ENCODE peak calls at places on chromosome 11, in eight cellular contexts. One of them, this sample, is unnamed.

GRCh38 chr11:44032304-44033085 is 15.3 kb upstream of the ACCSL start:
- DNase-seq in A549: no peak
- DNase-seq in H4: no peak
- DNase-seq in AG09309: peak; percentile 55
- DNase-seq in activated CD4-positive, alpha-beta T cell treated with anti-CD3 and anti-CD28 coated beads, Interleukin-2, amount 50 U/mL, for 1 hour: no peak
- DNase-seq in neural progenitor cell: no peak
- DNase-seq in T follicular helper cell: no peak
- DNase-seq in ureter: peak; percentile 34
- DNase-seq in this sample: no peak

GRCh38 chr11:93967944-93968343 is 53.2 kb upstream of the HEPHL1 start:
- DNase-seq in A549: no peak
- DNase-seq in H4: no peak
- DNase-seq in AG09309: no peak
- DNase-seq in activated CD4-positive, alpha-beta T cell treated with anti-CD3 and anti-CD28 coated beads, Interleukin-2, amount 50 U/mL, for 1 hour: no peak
- DNase-seq in neural progenitor cell: no peak
- DNase-seq in T follicular helper cell: no peak
- DNase-seq in ureter: no peak
- DNase-seq in this sample: no peak

GRCh38 chr11:46246514-46246913 is 30.9 kb upstream of the CREB3L1 start:
- DNase-seq in A549: no peak
- DNase-seq in H4: no peak
- DNase-seq in AG09309: peak; percentile 37
- DNase-seq in activated CD4-positive, alpha-beta T cell treated with anti-CD3 and anti-CD28 coated beads, Interleukin-2, amount 50 U/mL, for 1 hour: no peak
- DNase-seq in neural progenitor cell: no peak
- DNase-seq in T follicular helper cell: no peak
- DNase-seq in ureter: no peak
- DNase-seq in this sample: no peak

GRCh38 chr11:66322732-66323427 is 6.0 kb upstream of the CD248 start:
- DNase-seq in A549: no peak
- DNase-seq in H4: no peak
- DNase-seq in AG09309: no peak
- DNase-seq in activated CD4-positive, alpha-beta T cell treated with anti-CD3 and anti-CD28 coated beads, Interleukin-2, amount 50 U/mL, for 1 hour: no peak
- DNase-seq in neural progenitor cell: no peak
- DNase-seq in T follicular helper cell: no peak
- DNase-seq in ureter: no peak
- DNase-seq in this sample: no peak

GRCh38 chr11:35141034-35141433 is 2.1 kb downstream of the CD44 start:
- DNase-seq in A549: no peak
- DNase-seq in H4: no peak
- DNase-seq in AG09309: no peak
- DNase-seq in activated CD4-positive, alpha-beta T cell treated with anti-CD3 and anti-CD28 coated beads, Interleukin-2, amount 50 U/mL, for 1 hour: no peak
- DNase-seq in neural progenitor cell: no peak
- DNase-seq in T follicular helper cell: no peak
- DNase-seq in ureter: no peak
- DNase-seq in this sample: no peak

GRCh38 chr11:86800076-86800955 is at the start of gene PRSS23:
- DNase-seq in A549: peak; percentile 79
- DNase-seq in H4: peak; percentile 31
- DNase-seq in AG09309: no peak
- DNase-seq in activated CD4-positive, alpha-beta T cell treated with anti-CD3 and anti-CD28 coated beads, Interleukin-2, amount 50 U/mL, for 1 hour: no peak
- DNase-seq in neural progenitor cell: peak; percentile 92
- DNase-seq in T follicular helper cell: no peak
- DNase-seq in ureter: no peak
- DNase-seq in this sample: peak; percentile 74

GRCh38 chr11:73991471-73992006 is 8.9 kb upstream of the UCP2 start:
- DNase-seq in A549: no peak
- DNase-seq in H4: no peak
- DNase-seq in AG09309: no peak
- DNase-seq in activated CD4-positive, alpha-beta T cell treated with anti-CD3 and anti-CD28 coated beads, Interleukin-2, amount 50 U/mL, for 1 hour: no peak
- DNase-seq in neural progenitor cell: no peak
- DNase-seq in T follicular helper cell: no peak
- DNase-seq in ureter: no peak
- DNase-seq in this sample: no peak

GRCh38 chr11:76524919-76525318 is 80.1 kb downstream of the EMSY start:
- DNase-seq in A549: peak; percentile 16
- DNase-seq in H4: peak; percentile 8
- DNase-seq in AG09309: peak; percentile 61
- DNase-seq in activated CD4-positive, alpha-beta T cell treated with anti-CD3 and anti-CD28 coated beads, Interleukin-2, amount 50 U/mL, for 1 hour: no peak
- DNase-seq in neural progenitor cell: no peak
- DNase-seq in T follicular helper cell: no peak
- DNase-seq in ureter: peak; percentile 59
- DNase-seq in this sample: peak; percentile 64

GRCh38 chr11:95720219-95720618 is 69.4 kb downstream of the FAM76B start:
- DNase-seq in A549: no peak
- DNase-seq in H4: no peak
- DNase-seq in AG09309: no peak
- DNase-seq in activated CD4-positive, alpha-beta T cell treated with anti-CD3 and anti-CD28 coated beads, Interleukin-2, amount 50 U/mL, for 1 hour: no peak
- DNase-seq in neural progenitor cell: no peak
- DNase-seq in T follicular helper cell: no peak
- DNase-seq in ureter: no peak
- DNase-seq in this sample: no peak

GRCh38 chr11:1262172-1263006 is 39.5 kb downstream of the MUC5B start:
- DNase-seq in A549: peak; percentile 94
- DNase-seq in H4: peak; percentile 84
- DNase-seq in AG09309: peak; percentile 56
- DNase-seq in activated CD4-positive, alpha-beta T cell treated with anti-CD3 and anti-CD28 coated beads, Interleukin-2, amount 50 U/mL, for 1 hour: peak; percentile 87
- DNase-seq in neural progenitor cell: peak; percentile 91
- DNase-seq in T follicular helper cell: peak; percentile 75
- DNase-seq in ureter: peak; percentile 97
- DNase-seq in this sample: peak; percentile 93

GRCh38 chr11:8694137-8694536 is 11.5 kb downstream of the RPL27A start:
- DNase-seq in A549: no peak
- DNase-seq in H4: no peak
- DNase-seq in AG09309: no peak
- DNase-seq in activated CD4-positive, alpha-beta T cell treated with anti-CD3 and anti-CD28 coated beads, Interleukin-2, amount 50 U/mL, for 1 hour: no peak
- DNase-seq in neural progenitor cell: no peak
- DNase-seq in T follicular helper cell: no peak
- DNase-seq in ureter: no peak
- DNase-seq in this sample: no peak

GRCh38 chr11:59765068-59765770 is 10.0 kb downstream of the STX3 start:
- DNase-seq in A549: no peak
- DNase-seq in H4: no peak
- DNase-seq in AG09309: no peak
- DNase-seq in activated CD4-positive, alpha-beta T cell treated with anti-CD3 and anti-CD28 coated beads, Interleukin-2, amount 50 U/mL, for 1 hour: no peak
- DNase-seq in neural progenitor cell: no peak
- DNase-seq in T follicular helper cell: no peak
- DNase-seq in ureter: no peak
- DNase-seq in this sample: no peak

GRCh38 chr11:40293655-40294342 is 1165.7 kb downstream of the LRRC4C start:
- DNase-seq in A549: peak; percentile 82
- DNase-seq in H4: peak; percentile 98
- DNase-seq in AG09309: peak; percentile 42
- DNase-seq in activated CD4-positive, alpha-beta T cell treated with anti-CD3 and anti-CD28 coated beads, Interleukin-2, amount 50 U/mL, for 1 hour: peak; percentile 2
- DNase-seq in neural progenitor cell: peak; percentile 90
- DNase-seq in T follicular helper cell: no peak
- DNase-seq in ureter: peak; percentile 65
- DNase-seq in this sample: peak; percentile 59

GRCh38 chr11:392102-392777 is 1.8 kb upstream of the PKP3 start:
- DNase-seq in A549: no peak
- DNase-seq in H4: no peak
- DNase-seq in AG09309: no peak
- DNase-seq in activated CD4-positive, alpha-beta T cell treated with anti-CD3 and anti-CD28 coated beads, Interleukin-2, amount 50 U/mL, for 1 hour: no peak
- DNase-seq in neural progenitor cell: no peak
- DNase-seq in T follicular helper cell: no peak
- DNase-seq in ureter: no peak
- DNase-seq in this sample: no peak

GRCh38 chr11:104610597-104610996 is 287.7 kb downstream of the CASP12 start:
- DNase-seq in A549: no peak
- DNase-seq in H4: no peak
- DNase-seq in AG09309: no peak
- DNase-seq in activated CD4-positive, alpha-beta T cell treated with anti-CD3 and anti-CD28 coated beads, Interleukin-2, amount 50 U/mL, for 1 hour: no peak
- DNase-seq in neural progenitor cell: no peak
- DNase-seq in T follicular helper cell: no peak
- DNase-seq in ureter: no peak
- DNase-seq in this sample: no peak

GRCh38 chr11:63683133-63683991 is 2.1 kb downstream of the RTN3 start:
- DNase-seq in A549: no peak
- DNase-seq in H4: no peak
- DNase-seq in AG09309: no peak
- DNase-seq in activated CD4-positive, alpha-beta T cell treated with anti-CD3 and anti-CD28 coated beads, Interleukin-2, amount 50 U/mL, for 1 hour: no peak
- DNase-seq in neural progenitor cell: no peak
- DNase-seq in T follicular helper cell: no peak
- DNase-seq in ureter: no peak
- DNase-seq in this sample: no peak

GRCh38 chr11:128666397-128666796 is 27.5 kb upstream of the FLI1 start:
- DNase-seq in A549: no peak
- DNase-seq in H4: no peak
- DNase-seq in AG09309: no peak
- DNase-seq in activated CD4-positive, alpha-beta T cell treated with anti-CD3 and anti-CD28 coated beads, Interleukin-2, amount 50 U/mL, for 1 hour: no peak
- DNase-seq in neural progenitor cell: no peak
- DNase-seq in T follicular helper cell: no peak
- DNase-seq in ureter: no peak
- DNase-seq in this sample: no peak

GRCh38 chr11:29159552-29160465 is 857.0 kb downstream of the KCNA4 start:
- DNase-seq in A549: peak; percentile 78
- DNase-seq in H4: peak; percentile 81
- DNase-seq in AG09309: peak; percentile 34
- DNase-seq in activated CD4-positive, alpha-beta T cell treated with anti-CD3 and anti-CD28 coated beads, Interleukin-2, amount 50 U/mL, for 1 hour: no peak
- DNase-seq in neural progenitor cell: peak; percentile 82
- DNase-seq in T follicular helper cell: no peak
- DNase-seq in ureter: peak; percentile 43
- DNase-seq in this sample: peak; percentile 34

GRCh38 chr11:124669193-124669592 is 4.3 kb downstream of the SIAE start:
- DNase-seq in A549: peak; percentile 48
- DNase-seq in H4: peak; percentile 29
- DNase-seq in AG09309: no peak
- DNase-seq in activated CD4-positive, alpha-beta T cell treated with anti-CD3 and anti-CD28 coated beads, Interleukin-2, amount 50 U/mL, for 1 hour: peak; percentile 25
- DNase-seq in neural progenitor cell: peak; percentile 57
- DNase-seq in T follicular helper cell: peak; percentile 33
- DNase-seq in ureter: peak; percentile 50
- DNase-seq in this sample: peak; percentile 33

GRCh38 chr11:22976146-22976545 is 115.9 kb upstream of the CCDC179 start:
- DNase-seq in A549: peak; percentile 18
- DNase-seq in H4: peak; percentile 80
- DNase-seq in AG09309: no peak
- DNase-seq in activated CD4-positive, alpha-beta T cell treated with anti-CD3 and anti-CD28 coated beads, Interleukin-2, amount 50 U/mL, for 1 hour: no peak
- DNase-seq in neural progenitor cell: no peak
- DNase-seq in T follicular helper cell: no peak
- DNase-seq in ureter: peak; percentile 43
- DNase-seq in this sample: peak; percentile 27

GRCh38 chr11:119505861-119506260 is 82.9 kb upstream of the THY1 start:
- DNase-seq in A549: no peak
- DNase-seq in H4: no peak
- DNase-seq in AG09309: no peak
- DNase-seq in activated CD4-positive, alpha-beta T cell treated with anti-CD3 and anti-CD28 coated beads, Interleukin-2, amount 50 U/mL, for 1 hour: no peak
- DNase-seq in neural progenitor cell: no peak
- DNase-seq in T follicular helper cell: no peak
- DNase-seq in ureter: no peak
- DNase-seq in this sample: no peak

GRCh38 chr11:83871013-83871412 is 584.8 kb upstream of the CCDC90B start:
- DNase-seq in A549: no peak
- DNase-seq in H4: no peak
- DNase-seq in AG09309: no peak
- DNase-seq in activated CD4-positive, alpha-beta T cell treated with anti-CD3 and anti-CD28 coated beads, Interleukin-2, amount 50 U/mL, for 1 hour: no peak
- DNase-seq in neural progenitor cell: no peak
- DNase-seq in T follicular helper cell: no peak
- DNase-seq in ureter: no peak
- DNase-seq in this sample: no peak

GRCh38 chr11:130648601-130649000 is 200.2 kb downstream of the ADAMTS15 start:
- DNase-seq in A549: no peak
- DNase-seq in H4: no peak
- DNase-seq in AG09309: no peak
- DNase-seq in activated CD4-positive, alpha-beta T cell treated with anti-CD3 and anti-CD28 coated beads, Interleukin-2, amount 50 U/mL, for 1 hour: no peak
- DNase-seq in neural progenitor cell: no peak
- DNase-seq in T follicular helper cell: no peak
- DNase-seq in ureter: peak; percentile 71
- DNase-seq in this sample: no peak

GRCh38 chr11:22670803-22671202 is 4.4 kb downstream of the GAS2 start:
- DNase-seq in A549: peak; percentile 24
- DNase-seq in H4: peak; percentile 40
- DNase-seq in AG09309: no peak
- DNase-seq in activated CD4-positive, alpha-beta T cell treated with anti-CD3 and anti-CD28 coated beads, Interleukin-2, amount 50 U/mL, for 1 hour: no peak
- DNase-seq in neural progenitor cell: no peak
- DNase-seq in T follicular helper cell: no peak
- DNase-seq in ureter: no peak
- DNase-seq in this sample: no peak

GRCh38 chr11:40841231-40841630 is 618.2 kb downstream of the LRRC4C start:
- DNase-seq in A549: no peak
- DNase-seq in H4: no peak
- DNase-seq in AG09309: no peak
- DNase-seq in activated CD4-positive, alpha-beta T cell treated with anti-CD3 and anti-CD28 coated beads, Interleukin-2, amount 50 U/mL, for 1 hour: no peak
- DNase-seq in neural progenitor cell: no peak
- DNase-seq in T follicular helper cell: no peak
- DNase-seq in ureter: no peak
- DNase-seq in this sample: no peak

GRCh38 chr11:110123003-110123402 is 29.8 kb downstream of the ZC3H12C start:
- DNase-seq in A549: no peak
- DNase-seq in H4: no peak
- DNase-seq in AG09309: peak; percentile 38
- DNase-seq in activated CD4-positive, alpha-beta T cell treated with anti-CD3 and anti-CD28 coated beads, Interleukin-2, amount 50 U/mL, for 1 hour: no peak
- DNase-seq in neural progenitor cell: no peak
- DNase-seq in T follicular helper cell: no peak
- DNase-seq in ureter: no peak
- DNase-seq in this sample: no peak

GRCh38 chr11:115930886-115931537 is 426.8 kb upstream of the CADM1 start:
- DNase-seq in A549: no peak
- DNase-seq in H4: no peak
- DNase-seq in AG09309: no peak
- DNase-seq in activated CD4-positive, alpha-beta T cell treated with anti-CD3 and anti-CD28 coated beads, Interleukin-2, amount 50 U/mL, for 1 hour: no peak
- DNase-seq in neural progenitor cell: no peak
- DNase-seq in T follicular helper cell: no peak
- DNase-seq in ureter: no peak
- DNase-seq in this sample: no peak

GRCh38 chr11:16603890-16604783 is 134.3 kb upstream of the C11orf58 start:
- DNase-seq in A549: no peak
- DNase-seq in H4: no peak
- DNase-seq in AG09309: no peak
- DNase-seq in activated CD4-positive, alpha-beta T cell treated with anti-CD3 and anti-CD28 coated beads, Interleukin-2, amount 50 U/mL, for 1 hour: no peak
- DNase-seq in neural progenitor cell: peak; percentile 64
- DNase-seq in T follicular helper cell: no peak
- DNase-seq in ureter: no peak
- DNase-seq in this sample: peak; percentile 35

GRCh38 chr11:69011624-69012091 is 1.4 kb downstream of the MRGPRF start:
- DNase-seq in A549: no peak
- DNase-seq in H4: no peak
- DNase-seq in AG09309: no peak
- DNase-seq in activated CD4-positive, alpha-beta T cell treated with anti-CD3 and anti-CD28 coated beads, Interleukin-2, amount 50 U/mL, for 1 hour: no peak
- DNase-seq in neural progenitor cell: no peak
- DNase-seq in T follicular helper cell: no peak
- DNase-seq in ureter: no peak
- DNase-seq in this sample: no peak

GRCh38 chr11:1854132-1854948 is 1.5 kb downstream of the LSP1 start:
- DNase-seq in A549: no peak
- DNase-seq in H4: no peak
- DNase-seq in AG09309: no peak
- DNase-seq in activated CD4-positive, alpha-beta T cell treated with anti-CD3 and anti-CD28 coated beads, Interleukin-2, amount 50 U/mL, for 1 hour: no peak
- DNase-seq in neural progenitor cell: no peak
- DNase-seq in T follicular helper cell: no peak
- DNase-seq in ureter: no peak
- DNase-seq in this sample: no peak

GRCh38 chr11:129445226-129445625 is 69.6 kb downstream of the BARX2 start:
- DNase-seq in A549: no peak
- DNase-seq in H4: no peak
- DNase-seq in AG09309: no peak
- DNase-seq in activated CD4-positive, alpha-beta T cell treated with anti-CD3 and anti-CD28 coated beads, Interleukin-2, amount 50 U/mL, for 1 hour: no peak
- DNase-seq in neural progenitor cell: no peak
- DNase-seq in T follicular helper cell: no peak
- DNase-seq in ureter: no peak
- DNase-seq in this sample: no peak

GRCh38 chr11:16036218-16036617 is 320.1 kb downstream of the SOX6 start:
- DNase-seq in A549: no peak
- DNase-seq in H4: no peak
- DNase-seq in AG09309: no peak
- DNase-seq in activated CD4-positive, alpha-beta T cell treated with anti-CD3 and anti-CD28 coated beads, Interleukin-2, amount 50 U/mL, for 1 hour: no peak
- DNase-seq in neural progenitor cell: no peak
- DNase-seq in T follicular helper cell: no peak
- DNase-seq in ureter: no peak
- DNase-seq in this sample: no peak

GRCh38 chr11:34192481-34193401 is 87.3 kb downstream of the NAT10 start:
- DNase-seq in A549: peak; percentile 52
- DNase-seq in H4: peak; percentile 95
- DNase-seq in AG09309: peak; percentile 69
- DNase-seq in activated CD4-positive, alpha-beta T cell treated with anti-CD3 and anti-CD28 coated beads, Interleukin-2, amount 50 U/mL, for 1 hour: no peak
- DNase-seq in neural progenitor cell: peak; percentile 13
- DNase-seq in T follicular helper cell: no peak
- DNase-seq in ureter: peak; percentile 73
- DNase-seq in this sample: peak; percentile 45

GRCh38 chr11:85407648-85408047 is 219.5 kb downstream of the DLG2 start:
- DNase-seq in A549: no peak
- DNase-seq in H4: no peak
- DNase-seq in AG09309: no peak
- DNase-seq in activated CD4-positive, alpha-beta T cell treated with anti-CD3 and anti-CD28 coated beads, Interleukin-2, amount 50 U/mL, for 1 hour: no peak
- DNase-seq in neural progenitor cell: no peak
- DNase-seq in T follicular helper cell: no peak
- DNase-seq in ureter: no peak
- DNase-seq in this sample: no peak

This sample was measured in stomach.